ENCODE peak calls at places on chromosome 10, in nine cellular contexts. B is cardiac fibroblast, W is AG10803, U is tibial artery, I is NB4, Y is endothelial cell of umbilical vein, Z is psoas muscle, L is Panc1, A is BJ. J is an unnamed sample.
A peak's percentile ranks its signal among the peaks of the same experiment; 100 is the strongest.

GRCh38 chr10:74738985-74739567 is 87.3 kb upstream of the KAT6B start:
- DNase-seq in I (peak; percentile 97), U (no peak), A (no peak), Y (peak; percentile 57), B (peak; percentile 41), L (no peak), Z (no peak), W (no peak), J (no peak)

GRCh38 chr10:110918633-110919348 is at the start of gene BBIP1:
- DNase-seq in B (peak; percentile 100), L (peak; percentile 99), Y (peak; percentile 100), A (peak; percentile 100), Z (peak; percentile 95), I (peak; percentile 100), W (peak; percentile 100), U (no peak), J (peak; percentile 99)

GRCh38 chr10:36089790-36090391 is 447.8 kb upstream of the FZD8 start:
- DNase-seq in B (no peak), W (no peak), I (no peak), L (no peak), A (no peak), U (no peak), Y (no peak), Z (no peak), J (no peak)

GRCh38 chr10:70084189-70084588 is 31.5 kb downstream of the MACROH2A2 start:
- DNase-seq in I (peak; percentile 16), L (no peak), Y (no peak), W (no peak), B (peak; percentile 4), U (no peak), Z (no peak), A (no peak), J (no peak)

GRCh38 chr10:16545126-16545736 is 23.6 kb upstream of the C1QL3 start:
- DNase-seq in I (peak; percentile 19), L (peak; percentile 22), W (peak; percentile 46), Z (no peak), U (no peak), Y (peak; percentile 43), A (no peak), B (peak; percentile 61), J (peak; percentile 64)

GRCh38 chr10:16509996-16510395 is 11.7 kb downstream of the C1QL3 start:
- DNase-seq in U (no peak), L (no peak), Z (no peak), I (no peak), Y (no peak), A (no peak), W (peak; percentile 20), B (no peak), J (no peak)

GRCh38 chr10:80501381-80501912 is 36.3 kb upstream of the SH2D4B start:
- DNase-seq in I (no peak), W (no peak), Z (no peak), A (no peak), B (no peak), Y (no peak), U (no peak), L (no peak), J (no peak)

GRCh38 chr10:35424680-35425285 is 88.5 kb downstream of the CCNY start:
- DNase-seq in L (no peak), W (no peak), I (no peak), A (no peak), U (no peak), B (no peak), Z (no peak), Y (no peak), J (peak; percentile 68)

GRCh38 chr10:122701652-122702051 is 2.0 kb upstream of the C10orf120 start:
- DNase-seq in Z (no peak), U (no peak), L (no peak), W (no peak), I (no peak), A (no peak), Y (no peak), B (no peak), J (no peak)

GRCh38 chr10:87619705-87620104 is 40.0 kb upstream of the PAPSS2 start:
- DNase-seq in U (no peak), A (no peak), W (peak; percentile 69), B (no peak), Y (no peak), L (no peak), I (no peak), Z (no peak), J (no peak)

DNA sequence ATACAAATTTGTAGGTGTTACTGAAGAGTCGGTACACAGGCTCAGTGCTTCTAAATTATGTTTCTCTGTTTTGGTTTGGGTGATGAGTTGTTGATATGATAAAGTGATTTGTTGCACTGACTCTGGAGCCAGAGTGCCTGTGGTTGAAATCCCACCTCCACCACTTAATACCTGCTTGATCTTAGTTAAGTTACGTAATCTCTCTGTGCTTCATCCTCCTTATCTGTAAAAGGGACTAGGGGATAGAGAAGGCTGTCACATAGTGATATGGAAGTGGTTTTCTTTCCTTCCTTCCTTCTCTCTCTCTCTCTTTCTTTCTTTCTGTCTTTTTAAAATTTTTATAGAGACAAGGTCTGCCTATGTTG is 664 bp upstream of the HPS6 start:
- DNase-seq in L (no peak), A (no peak), W (no peak), I (no peak), Z (no peak), Y (no peak), B (no peak), U (no peak), J (no peak)
- H3K4me3 ChIP-seq in L (peak overlapping the region; percentile 77), A (peak overlapping the region; percentile 76), W (peak overlapping the region; percentile 83), I (peak overlapping the region; percentile 55), Z (peak overlapping the region; percentile 90), Y (no peak overlapping the region), B (peak overlapping the region; percentile 39), U (peak overlapping the region; percentile 78), J (peak overlapping the region; percentile 86)

GRCh38 chr10:43221419-43222293 is 45.2 kb downstream of the RASGEF1A start:
- DNase-seq in W (no peak), Y (no peak), L (no peak), U (peak; percentile 47), A (no peak), B (no peak), Z (peak; percentile 6), I (peak; percentile 28), J (no peak)
- TF ChIP-seq CTCF in W (no peak), Y (no peak), L (no peak), U (no peak), A (peak; percentile 25), B (peak; percentile 28), Z (no peak), I (peak; percentile 34), J (peak; percentile 28)

DNA sequence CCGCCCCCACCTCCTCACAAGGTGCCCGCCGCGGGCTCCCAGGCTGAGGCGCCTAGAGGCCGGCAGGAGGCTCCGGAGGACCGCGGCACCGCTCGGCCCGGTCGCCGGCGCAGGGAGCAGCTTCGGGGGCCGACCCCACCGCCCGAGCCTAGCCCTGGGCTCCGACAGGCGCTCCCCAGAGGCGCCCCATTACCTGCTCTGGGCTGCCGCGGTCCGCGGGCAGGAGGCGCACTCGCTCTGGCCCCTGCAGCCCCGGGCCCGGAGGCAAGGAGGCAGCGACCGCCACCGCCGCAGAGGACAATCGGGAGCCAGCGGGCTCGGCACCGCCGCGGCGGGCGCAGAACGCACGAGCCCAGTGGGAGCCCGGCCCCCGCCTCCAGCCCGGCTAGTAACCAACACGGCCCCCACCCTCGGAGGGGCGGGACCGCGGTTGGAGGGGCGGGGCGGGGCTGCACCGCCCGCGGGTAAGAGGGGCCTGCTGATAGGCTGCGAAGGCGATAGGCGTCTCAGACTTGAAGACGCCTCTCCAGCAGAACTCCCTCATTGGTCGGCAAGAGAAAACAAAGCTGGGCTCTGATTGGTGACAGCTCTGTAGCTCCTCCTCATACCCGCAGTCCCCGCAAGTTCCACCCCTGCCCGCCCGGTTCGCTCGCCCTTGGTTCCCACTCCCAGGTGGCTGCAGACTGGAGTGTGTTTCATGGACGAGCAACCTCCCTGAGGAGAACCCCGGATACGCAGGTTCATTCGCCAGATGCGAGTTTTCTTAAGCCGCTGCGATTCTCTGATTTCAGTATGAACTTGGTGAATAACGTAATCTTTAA is at the start of gene MPP7:
- DNase-seq in A (peak; percentile 93), L (peak; percentile 73), B (peak; percentile 98), I (peak; percentile 93), Z (peak; percentile 96), Y (peak; percentile 98), W (peak; percentile 98), U (peak; percentile 98), J (peak; percentile 99)
- H3K4me3 ChIP-seq in A (peak within 1 kb of the TSS; percentile 43), L (peak within 1 kb of the TSS; percentile 54), B (peak within 1 kb of the TSS; percentile 46), I (peak within 1 kb of the TSS; percentile 56), Z (peak within 1 kb of the TSS; percentile 95), Y (peak within 1 kb of the TSS; percentile 78), W (peak within 1 kb of the TSS; percentile 75), U (peak within 1 kb of the TSS; percentile 99), J (peak within 1 kb of the TSS; percentile 66)

GRCh38 chr10:42836771-42837468 is 54.3 kb downstream of the BMS1 start:
- DNase-seq in Z (no peak), W (peak; percentile 23), A (no peak), Y (peak; percentile 24), B (peak; percentile 21), I (no peak), L (no peak), U (no peak), J (no peak)
- TF ChIP-seq CTCF in Z (no peak), W (no peak), A (peak; percentile 35), Y (no peak), B (peak; percentile 4), I (no peak), L (peak; percentile 59), U (no peak), J (no peak)

DNA sequence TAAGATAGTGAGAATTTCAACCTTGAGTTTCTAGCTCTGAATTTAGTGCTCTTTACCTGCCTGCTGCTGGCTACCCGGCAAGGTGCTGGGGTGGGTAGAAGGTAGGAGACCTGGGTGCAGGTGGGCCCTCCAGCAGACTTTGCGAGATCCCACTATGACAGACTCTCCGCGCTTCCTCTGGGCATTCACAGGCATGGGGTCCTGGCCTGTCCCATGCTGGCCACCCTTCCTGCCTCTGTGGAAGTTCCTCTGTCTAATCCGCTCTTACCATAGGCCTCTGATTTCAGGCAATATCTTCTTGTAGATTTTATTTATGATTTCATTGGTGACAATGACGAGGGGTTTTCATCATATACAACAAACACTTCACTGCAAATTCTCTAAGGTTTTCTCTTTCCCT is 1.2 kb upstream of the WDFY4 start:
- DNase-seq in I (no peak), U (no peak), Z (no peak), B (no peak), W (no peak), L (no peak), A (no peak), Y (no peak), J (no peak)
- H3K4me3 ChIP-seq in I (no peak overlapping the region), U (no peak overlapping the region), Z (no peak overlapping the region), B (no peak overlapping the region), W (no peak overlapping the region), L (no peak overlapping the region), A (no peak overlapping the region), Y (no peak overlapping the region), J (no peak overlapping the region)

GRCh38 chr10:88745633-88746032 is 14.2 kb upstream of the LIPN start:
- DNase-seq in L (no peak), Y (no peak), W (no peak), Z (no peak), A (no peak), U (no peak), B (no peak), I (no peak), J (no peak)

DNA sequence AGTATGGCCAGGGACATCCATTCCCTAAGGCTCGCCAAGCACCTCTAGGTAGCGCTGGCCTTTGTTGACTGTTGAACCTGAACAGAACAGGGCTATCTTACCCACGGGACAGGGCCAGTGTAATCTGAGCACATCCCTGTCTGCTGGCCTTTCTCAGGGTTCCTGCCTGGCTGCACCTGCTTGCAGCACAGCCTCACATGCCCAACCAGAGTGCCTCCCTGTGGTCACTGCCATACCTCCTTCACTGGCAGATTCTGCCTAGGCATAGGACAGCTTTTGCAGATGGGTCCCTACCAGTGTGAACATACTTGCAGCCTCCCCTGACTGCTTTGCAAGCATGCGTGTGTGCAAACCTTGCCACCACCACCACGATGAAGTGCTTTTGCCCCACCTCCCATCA is 15.8 kb upstream of the LIPN start:
- DNase-seq in Y (no peak), A (no peak), B (no peak), Z (no peak), W (no peak), U (no peak), L (no peak), I (no peak), J (no peak)
- TF ChIP-seq CTCF in Y (no peak), A (no peak), B (no peak), Z (no peak), W (no peak), U (no peak), L (no peak), I (peak; percentile 4), J (peak; percentile 10)